ENCODE peak calls at places on chromosomes 2 and 18, in nine cellular contexts. One of them, this sample, is unnamed.
A peak's percentile ranks its signal among the peaks of the same experiment; 100 is the strongest.

GRCh38 chr2:66897676-66898280 is 462.9 kb downstream of the MEIS1 start:
- DNase-seq in fibroblast of the aortic adventitia: peak; percentile 74
- DNase-seq in uterus: peak; percentile 72
- DNase-seq in AG04450: no peak
- DNase-seq in hepatocyte: no peak
- DNase-seq in left lung: no peak
- DNase-seq in cardiac muscle cell: no peak
- DNase-seq in lung: no peak
- DNase-seq in astrocyte: peak; percentile 37
- DNase-seq in this sample: no peak

GRCh38 chr18:40179647-40180175 is 1775.3 kb upstream of the PIK3C3 start:
- DNase-seq in lung: no peak
- DNase-seq in cardiac muscle cell: no peak
- DNase-seq in hepatocyte: no peak
- DNase-seq in fibroblast of the aortic adventitia: no peak
- DNase-seq in left lung: no peak
- DNase-seq in astrocyte: peak; percentile 1
- DNase-seq in uterus: no peak
- DNase-seq in AG04450: no peak
- DNase-seq in this sample: no peak

GRCh38 chr2:20595439-20596192 is 55.3 kb downstream of the HS1BP3 start:
- DNase-seq in cardiac muscle cell: no peak
- DNase-seq in left lung: peak; percentile 55
- DNase-seq in hepatocyte: no peak
- DNase-seq in AG04450: no peak
- DNase-seq in fibroblast of the aortic adventitia: no peak
- DNase-seq in uterus: peak; percentile 35
- DNase-seq in lung: no peak
- DNase-seq in astrocyte: peak; percentile 82
- DNase-seq in this sample: peak; percentile 48

GRCh38 chr18:57833441-57834101 is 30.5 kb upstream of the ATP8B1 start:
- DNase-seq in astrocyte: peak; percentile 51
- DNase-seq in left lung: no peak
- DNase-seq in hepatocyte: peak; percentile 75
- DNase-seq in lung: no peak
- DNase-seq in uterus: no peak
- DNase-seq in cardiac muscle cell: no peak
- DNase-seq in AG04450: no peak
- DNase-seq in fibroblast of the aortic adventitia: peak; percentile 57
- DNase-seq in this sample: no peak

GRCh38 chr18:22167471-22168151 is 1.8 kb upstream of the GATA6 start:
- DNase-seq in astrocyte: no peak
- DNase-seq in cardiac muscle cell: peak; percentile 68
- DNase-seq in lung: no peak
- DNase-seq in AG04450: no peak
- DNase-seq in fibroblast of the aortic adventitia: peak; percentile 71
- DNase-seq in uterus: peak; percentile 44
- DNase-seq in hepatocyte: peak; percentile 63
- DNase-seq in left lung: no peak
- DNase-seq in this sample: no peak

GRCh38 chr2:10446631-10447030 is 1.5 kb downstream of the ODC1 start:
- DNase-seq in uterus: no peak
- DNase-seq in fibroblast of the aortic adventitia: no peak
- DNase-seq in hepatocyte: no peak
- DNase-seq in lung: no peak
- DNase-seq in left lung: no peak
- DNase-seq in AG04450: no peak
- DNase-seq in astrocyte: no peak
- DNase-seq in cardiac muscle cell: no peak
- DNase-seq in this sample: no peak

GRCh38 chr18:12750076-12750707 is 47.4 kb downstream of the PSMG2 start:
- DNase-seq in cardiac muscle cell: no peak
- DNase-seq in uterus: no peak
- DNase-seq in astrocyte: peak; percentile 22
- DNase-seq in AG04450: no peak
- DNase-seq in lung: no peak
- DNase-seq in hepatocyte: no peak
- DNase-seq in left lung: no peak
- DNase-seq in fibroblast of the aortic adventitia: peak; percentile 51
- DNase-seq in this sample: no peak

GRCh38 chr2:40611196-40611595 is 159.3 kb upstream of the SLC8A1 start:
- DNase-seq in fibroblast of the aortic adventitia: peak; percentile 3
- DNase-seq in astrocyte: peak; percentile 2
- DNase-seq in left lung: no peak
- DNase-seq in lung: no peak
- DNase-seq in cardiac muscle cell: no peak
- DNase-seq in AG04450: no peak
- DNase-seq in uterus: no peak
- DNase-seq in hepatocyte: no peak
- DNase-seq in this sample: no peak

GRCh38 chr18:45733535-45733934 is 9.6 kb downstream of the SLC14A1 start:
- DNase-seq in AG04450: no peak
- DNase-seq in cardiac muscle cell: no peak
- DNase-seq in hepatocyte: no peak
- DNase-seq in lung: no peak
- DNase-seq in fibroblast of the aortic adventitia: no peak
- DNase-seq in astrocyte: no peak
- DNase-seq in uterus: no peak
- DNase-seq in left lung: no peak
- DNase-seq in this sample: no peak

GRCh38 chr2:205477016-205477705 is 205.1 kb upstream of the NRP2 start:
- DNase-seq in AG04450: no peak
- DNase-seq in hepatocyte: peak; percentile 8
- DNase-seq in astrocyte: peak; percentile 66
- DNase-seq in uterus: no peak
- DNase-seq in fibroblast of the aortic adventitia: peak; percentile 27
- DNase-seq in cardiac muscle cell: no peak
- DNase-seq in lung: no peak
- DNase-seq in left lung: no peak
- DNase-seq in this sample: peak; percentile 40

GRCh38 chr2:73089270-73090030 is 17.9 kb upstream of the SFXN5 start:
- DNase-seq in uterus: peak; percentile 81
- DNase-seq in AG04450: peak; percentile 98
- DNase-seq in astrocyte: peak; percentile 100
- DNase-seq in cardiac muscle cell: no peak
- DNase-seq in left lung: peak; percentile 81
- DNase-seq in fibroblast of the aortic adventitia: peak; percentile 99
- DNase-seq in hepatocyte: peak; percentile 91
- DNase-seq in lung: peak; percentile 66
- DNase-seq in this sample: peak; percentile 100

GRCh38 chr2:235669983-235670962 is 176.4 kb downstream of the AGAP1 start:
- DNase-seq in fibroblast of the aortic adventitia: peak; percentile 78
- DNase-seq in AG04450: peak; percentile 47
- DNase-seq in uterus: peak; percentile 63
- DNase-seq in lung: no peak
- DNase-seq in cardiac muscle cell: peak; percentile 86
- DNase-seq in left lung: no peak
- DNase-seq in hepatocyte: peak; percentile 88
- DNase-seq in astrocyte: peak; percentile 77
- DNase-seq in this sample: peak; percentile 51

GRCh38 chr2:235668782-235669181 is 174.9 kb downstream of the AGAP1 start:
- DNase-seq in AG04450: no peak
- DNase-seq in left lung: no peak
- DNase-seq in lung: no peak
- DNase-seq in astrocyte: no peak
- DNase-seq in cardiac muscle cell: no peak
- DNase-seq in hepatocyte: no peak
- DNase-seq in fibroblast of the aortic adventitia: no peak
- DNase-seq in uterus: no peak
- DNase-seq in this sample: no peak

GRCh38 chr2:235669269-235669831 is 175.5 kb downstream of the AGAP1 start:
- DNase-seq in uterus: peak; percentile 35
- DNase-seq in lung: peak; percentile 59
- DNase-seq in astrocyte: peak; percentile 59
- DNase-seq in cardiac muscle cell: peak; percentile 85
- DNase-seq in hepatocyte: peak; percentile 88
- DNase-seq in AG04450: no peak
- DNase-seq in fibroblast of the aortic adventitia: peak; percentile 63
- DNase-seq in left lung: peak; percentile 85
- DNase-seq in this sample: peak; percentile 42

GRCh38 chr2:235672720-235673119 is 178.9 kb downstream of the AGAP1 start:
- DNase-seq in AG04450: no peak
- DNase-seq in fibroblast of the aortic adventitia: no peak
- DNase-seq in cardiac muscle cell: no peak
- DNase-seq in uterus: no peak
- DNase-seq in left lung: no peak
- DNase-seq in lung: no peak
- DNase-seq in astrocyte: peak; percentile 20
- DNase-seq in hepatocyte: no peak
- DNase-seq in this sample: no peak

GRCh38 chr2:235670974-235671787 is 177.3 kb downstream of the AGAP1 start:
- DNase-seq in astrocyte: no peak
- DNase-seq in cardiac muscle cell: no peak
- DNase-seq in uterus: no peak
- DNase-seq in fibroblast of the aortic adventitia: no peak
- DNase-seq in AG04450: no peak
- DNase-seq in hepatocyte: peak; percentile 10
- DNase-seq in left lung: no peak
- DNase-seq in lung: no peak
- DNase-seq in this sample: no peak
- TF ChIP-seq CTCF in astrocyte: no peak
- TF ChIP-seq CTCF in cardiac muscle cell: no peak
- TF ChIP-seq CTCF in uterus: no peak
- TF ChIP-seq CTCF in fibroblast of the aortic adventitia: no peak
- TF ChIP-seq CTCF in AG04450: no peak
- TF ChIP-seq CTCF in hepatocyte: no peak
- TF ChIP-seq CTCF in left lung: no peak
- TF ChIP-seq CTCF in lung: no peak
- TF ChIP-seq CTCF in this sample: peak; percentile 12

GRCh38 chr2:112253261-112253807 is 1.5 kb downstream of the ZC3H8 start:
- DNase-seq in cardiac muscle cell: no peak
- DNase-seq in lung: no peak
- DNase-seq in AG04450: no peak
- DNase-seq in hepatocyte: no peak
- DNase-seq in astrocyte: no peak
- DNase-seq in fibroblast of the aortic adventitia: no peak
- DNase-seq in left lung: no peak
- DNase-seq in uterus: no peak
- DNase-seq in this sample: no peak

GRCh38 chr2:112257575-112257974 is 2.7 kb upstream of the ZC3H8 start:
- DNase-seq in astrocyte: peak; percentile 7
- DNase-seq in left lung: no peak
- DNase-seq in uterus: no peak
- DNase-seq in AG04450: no peak
- DNase-seq in lung: no peak
- DNase-seq in fibroblast of the aortic adventitia: no peak
- DNase-seq in hepatocyte: no peak
- DNase-seq in cardiac muscle cell: no peak
- DNase-seq in this sample: peak; percentile 8

GRCh38 chr2:112255875-112256274 is 1.0 kb upstream of the ZC3H8 start:
- DNase-seq in astrocyte: no peak
- DNase-seq in hepatocyte: no peak
- DNase-seq in cardiac muscle cell: no peak
- DNase-seq in lung: no peak
- DNase-seq in left lung: no peak
- DNase-seq in fibroblast of the aortic adventitia: no peak
- DNase-seq in uterus: no peak
- DNase-seq in AG04450: no peak
- DNase-seq in this sample: no peak

GRCh38 chr2:112256654-112257053 is 1.8 kb upstream of the ZC3H8 start:
- DNase-seq in cardiac muscle cell: no peak
- DNase-seq in fibroblast of the aortic adventitia: no peak
- DNase-seq in left lung: no peak
- DNase-seq in AG04450: no peak
- DNase-seq in hepatocyte: no peak
- DNase-seq in astrocyte: no peak
- DNase-seq in uterus: no peak
- DNase-seq in lung: no peak
- DNase-seq in this sample: no peak

GRCh38 chr2:112254466-112255240 is at the start of gene ZC3H8:
- DNase-seq in fibroblast of the aortic adventitia: peak; percentile 80
- DNase-seq in lung: peak; percentile 93
- DNase-seq in astrocyte: peak; percentile 51
- DNase-seq in AG04450: peak; percentile 47
- DNase-seq in cardiac muscle cell: peak; percentile 94
- DNase-seq in uterus: peak; percentile 90
- DNase-seq in hepatocyte: peak; percentile 96
- DNase-seq in left lung: peak; percentile 99
- DNase-seq in this sample: peak; percentile 82
- TF ChIP-seq CTCF in fibroblast of the aortic adventitia: no peak
- TF ChIP-seq CTCF in lung: no peak
- TF ChIP-seq CTCF in astrocyte: no peak
- TF ChIP-seq CTCF in AG04450: no peak
- TF ChIP-seq CTCF in cardiac muscle cell: no peak
- TF ChIP-seq CTCF in uterus: no peak
- TF ChIP-seq CTCF in hepatocyte: no peak
- TF ChIP-seq CTCF in left lung: no peak
- TF ChIP-seq CTCF in this sample: peak; percentile 25

GRCh38 chr2:144419218-144419617 is 100.7 kb downstream of the ZEB2 start:
- DNase-seq in astrocyte: no peak
- DNase-seq in uterus: no peak
- DNase-seq in hepatocyte: no peak
- DNase-seq in left lung: no peak
- DNase-seq in cardiac muscle cell: no peak
- DNase-seq in AG04450: no peak
- DNase-seq in lung: no peak
- DNase-seq in fibroblast of the aortic adventitia: no peak
- DNase-seq in this sample: no peak
- TF ChIP-seq CTCF in astrocyte: no peak
- TF ChIP-seq CTCF in uterus: no peak
- TF ChIP-seq CTCF in hepatocyte: no peak
- TF ChIP-seq CTCF in left lung: no peak
- TF ChIP-seq CTCF in cardiac muscle cell: no peak
- TF ChIP-seq CTCF in AG04450: no peak
- TF ChIP-seq CTCF in lung: no peak
- TF ChIP-seq CTCF in fibroblast of the aortic adventitia: no peak
- TF ChIP-seq CTCF in this sample: no peak

DNA sequence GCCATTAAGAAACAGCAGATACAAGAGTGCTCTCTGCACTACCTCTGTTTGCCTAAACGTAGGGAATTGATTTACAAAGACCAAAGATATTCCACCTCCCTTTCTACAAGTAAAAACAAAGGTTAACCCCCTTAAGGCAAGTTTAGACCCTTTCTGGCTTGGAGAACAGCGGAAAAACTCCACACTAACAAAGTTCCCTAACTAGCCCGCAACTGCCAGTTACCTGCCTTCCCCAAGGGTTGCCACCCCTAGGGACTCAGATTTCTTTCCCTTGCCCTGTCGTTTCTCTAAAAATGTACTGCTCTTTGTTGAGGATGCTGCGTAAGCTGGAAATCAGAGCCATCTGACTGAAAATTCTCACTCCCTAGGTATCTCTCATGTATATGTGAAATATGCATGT is 627.5 kb upstream of the SOX11 start:
- DNase-seq in hepatocyte: no peak
- DNase-seq in lung: no peak
- DNase-seq in fibroblast of the aortic adventitia: no peak
- DNase-seq in AG04450: no peak
- DNase-seq in astrocyte: no peak
- DNase-seq in uterus: no peak
- DNase-seq in cardiac muscle cell: no peak
- DNase-seq in left lung: no peak
- DNase-seq in this sample: no peak
- TF ChIP-seq CTCF in hepatocyte: no peak
- TF ChIP-seq CTCF in lung: no peak
- TF ChIP-seq CTCF in fibroblast of the aortic adventitia: no peak
- TF ChIP-seq CTCF in AG04450: no peak
- TF ChIP-seq CTCF in astrocyte: no peak
- TF ChIP-seq CTCF in uterus: no peak
- TF ChIP-seq CTCF in cardiac muscle cell: no peak
- TF ChIP-seq CTCF in left lung: no peak
- TF ChIP-seq CTCF in this sample: no peak